ENCODE peak calls at places on chromosome 20, in nine cellular contexts. One of them, this sample, is unnamed.

GRCh38 chr20:12970372-12970821 is 38.4 kb upstream of the SPTLC3 start:
- DNase-seq in stimulated activated CD4-positive, alpha-beta T cell treated with anti-CD3 and anti-CD28 coated beads, Interleukin-4, amount 100 ng/mL, for 24 hours: no peak
- DNase-seq in WTC11: no peak
- DNase-seq in NCI-H1105: no peak
- DNase-seq in GM12865: peak
- DNase-seq in pons: peak
- DNase-seq in SK-MEL-5: peak
- DNase-seq in Calu3: peak
- DNase-seq in M059J: peak
- DNase-seq in this sample: no peak

GRCh38 chr20:5119143-5119434 is 669 bp downstream of the PCNA start:
- DNase-seq in stimulated activated CD4-positive, alpha-beta T cell treated with anti-CD3 and anti-CD28 coated beads, Interleukin-4, amount 100 ng/mL, for 24 hours: no peak
- DNase-seq in pons: no peak
- DNase-seq in Calu3: no peak
- DNase-seq in WTC11: no peak
- DNase-seq in SK-MEL-5: no peak
- DNase-seq in GM12865: no peak
- DNase-seq in NCI-H1105: no peak
- DNase-seq in M059J: no peak
- DNase-seq in this sample: no peak

GRCh38 chr20:31684153-31685003 is 38.3 kb downstream of the BCL2L1 start:
- DNase-seq in pons: no peak
- DNase-seq in Calu3: no peak
- DNase-seq in M059J: no peak
- DNase-seq in WTC11: no peak
- DNase-seq in NCI-H1105: no peak
- DNase-seq in GM12865: peak
- DNase-seq in stimulated activated CD4-positive, alpha-beta T cell treated with anti-CD3 and anti-CD28 coated beads, Interleukin-4, amount 100 ng/mL, for 24 hours: no peak
- DNase-seq in SK-MEL-5: no peak
- DNase-seq in this sample: no peak

GRCh38 chr20:58008413-58008812 is 220.0 kb downstream of the ANKRD60 start:
- DNase-seq in stimulated activated CD4-positive, alpha-beta T cell treated with anti-CD3 and anti-CD28 coated beads, Interleukin-4, amount 100 ng/mL, for 24 hours: no peak
- DNase-seq in GM12865: no peak
- DNase-seq in Calu3: no peak
- DNase-seq in SK-MEL-5: no peak
- DNase-seq in WTC11: no peak
- DNase-seq in M059J: no peak
- DNase-seq in pons: no peak
- DNase-seq in NCI-H1105: no peak
- DNase-seq in this sample: no peak

GRCh38 chr20:37990571-37991151 is 42.6 kb downstream of the TTI1 start:
- DNase-seq in GM12865: peak
- DNase-seq in WTC11: no peak
- DNase-seq in M059J: peak
- DNase-seq in NCI-H1105: no peak
- DNase-seq in Calu3: peak
- DNase-seq in SK-MEL-5: no peak
- DNase-seq in pons: peak
- DNase-seq in stimulated activated CD4-positive, alpha-beta T cell treated with anti-CD3 and anti-CD28 coated beads, Interleukin-4, amount 100 ng/mL, for 24 hours: peak
- DNase-seq in this sample: peak

GRCh38 chr20:3606021-3606420 is 57.2 kb downstream of the GFRA4 start:
- DNase-seq in Calu3: no peak
- DNase-seq in NCI-H1105: no peak
- DNase-seq in GM12865: no peak
- DNase-seq in stimulated activated CD4-positive, alpha-beta T cell treated with anti-CD3 and anti-CD28 coated beads, Interleukin-4, amount 100 ng/mL, for 24 hours: no peak
- DNase-seq in pons: no peak
- DNase-seq in WTC11: no peak
- DNase-seq in SK-MEL-5: no peak
- DNase-seq in M059J: peak
- DNase-seq in this sample: no peak

GRCh38 chr20:52972965-52973819 is 1.0 kb downstream of the TSHZ2 start:
- DNase-seq in pons: no peak
- DNase-seq in SK-MEL-5: no peak
- DNase-seq in Calu3: peak
- DNase-seq in WTC11: peak
- DNase-seq in GM12865: peak
- DNase-seq in NCI-H1105: no peak
- DNase-seq in M059J: peak
- DNase-seq in stimulated activated CD4-positive, alpha-beta T cell treated with anti-CD3 and anti-CD28 coated beads, Interleukin-4, amount 100 ng/mL, for 24 hours: peak
- DNase-seq in this sample: no peak

GRCh38 chr20:63167026-63167917 is 48.7 kb downstream of the YTHDF1 start:
- DNase-seq in M059J: peak
- DNase-seq in SK-MEL-5: no peak
- DNase-seq in GM12865: no peak
- DNase-seq in Calu3: no peak
- DNase-seq in NCI-H1105: no peak
- DNase-seq in stimulated activated CD4-positive, alpha-beta T cell treated with anti-CD3 and anti-CD28 coated beads, Interleukin-4, amount 100 ng/mL, for 24 hours: no peak
- DNase-seq in pons: no peak
- DNase-seq in WTC11: no peak
- DNase-seq in this sample: peak

GRCh38 chr20:24702501-24703283 is 233.3 kb downstream of the SYNDIG1 start:
- DNase-seq in Calu3: no peak
- DNase-seq in M059J: no peak
- DNase-seq in stimulated activated CD4-positive, alpha-beta T cell treated with anti-CD3 and anti-CD28 coated beads, Interleukin-4, amount 100 ng/mL, for 24 hours: no peak
- DNase-seq in GM12865: no peak
- DNase-seq in pons: no peak
- DNase-seq in WTC11: no peak
- DNase-seq in SK-MEL-5: no peak
- DNase-seq in NCI-H1105: no peak
- DNase-seq in this sample: no peak

GRCh38 chr20:4713401-4713800 is 8.3 kb upstream of the PRND start:
- DNase-seq in stimulated activated CD4-positive, alpha-beta T cell treated with anti-CD3 and anti-CD28 coated beads, Interleukin-4, amount 100 ng/mL, for 24 hours: no peak
- DNase-seq in pons: no peak
- DNase-seq in SK-MEL-5: no peak
- DNase-seq in GM12865: no peak
- DNase-seq in M059J: peak
- DNase-seq in Calu3: no peak
- DNase-seq in NCI-H1105: no peak
- DNase-seq in WTC11: no peak
- DNase-seq in this sample: no peak

GRCh38 chr20:63233061-63233344 is 2.7 kb upstream of the BIRC7 start:
- DNase-seq in SK-MEL-5: no peak
- DNase-seq in WTC11: no peak
- DNase-seq in Calu3: no peak
- DNase-seq in stimulated activated CD4-positive, alpha-beta T cell treated with anti-CD3 and anti-CD28 coated beads, Interleukin-4, amount 100 ng/mL, for 24 hours: no peak
- DNase-seq in pons: no peak
- DNase-seq in M059J: no peak
- DNase-seq in NCI-H1105: no peak
- DNase-seq in GM12865: no peak
- DNase-seq in this sample: no peak

GRCh38 chr20:23655551-23656211 is 17.9 kb upstream of the CST3 start:
- DNase-seq in Calu3: no peak
- DNase-seq in GM12865: no peak
- DNase-seq in SK-MEL-5: no peak
- DNase-seq in M059J: no peak
- DNase-seq in stimulated activated CD4-positive, alpha-beta T cell treated with anti-CD3 and anti-CD28 coated beads, Interleukin-4, amount 100 ng/mL, for 24 hours: no peak
- DNase-seq in NCI-H1105: no peak
- DNase-seq in pons: peak
- DNase-seq in WTC11: no peak
- DNase-seq in this sample: peak

GRCh38 chr20:34999021-34999451 is 43.4 kb downstream of the MYH7B start:
- DNase-seq in stimulated activated CD4-positive, alpha-beta T cell treated with anti-CD3 and anti-CD28 coated beads, Interleukin-4, amount 100 ng/mL, for 24 hours: no peak
- DNase-seq in pons: no peak
- DNase-seq in SK-MEL-5: no peak
- DNase-seq in M059J: no peak
- DNase-seq in Calu3: no peak
- DNase-seq in NCI-H1105: no peak
- DNase-seq in WTC11: no peak
- DNase-seq in GM12865: no peak
- DNase-seq in this sample: no peak

GRCh38 chr20:51914758-51915157 is 112.4 kb upstream of the SALL4 start:
- DNase-seq in stimulated activated CD4-positive, alpha-beta T cell treated with anti-CD3 and anti-CD28 coated beads, Interleukin-4, amount 100 ng/mL, for 24 hours: no peak
- DNase-seq in GM12865: no peak
- DNase-seq in pons: no peak
- DNase-seq in SK-MEL-5: no peak
- DNase-seq in Calu3: no peak
- DNase-seq in NCI-H1105: no peak
- DNase-seq in M059J: peak
- DNase-seq in WTC11: no peak
- DNase-seq in this sample: no peak

GRCh38 chr20:52760791-52761190 is 211.4 kb upstream of the TSHZ2 start:
- DNase-seq in NCI-H1105: no peak
- DNase-seq in stimulated activated CD4-positive, alpha-beta T cell treated with anti-CD3 and anti-CD28 coated beads, Interleukin-4, amount 100 ng/mL, for 24 hours: no peak
- DNase-seq in Calu3: no peak
- DNase-seq in WTC11: peak
- DNase-seq in M059J: no peak
- DNase-seq in SK-MEL-5: no peak
- DNase-seq in GM12865: no peak
- DNase-seq in pons: no peak
- DNase-seq in this sample: no peak

GRCh38 chr20:41078329-41078728 is 49.7 kb downstream of the TOP1 start:
- DNase-seq in NCI-H1105: no peak
- DNase-seq in WTC11: no peak
- DNase-seq in stimulated activated CD4-positive, alpha-beta T cell treated with anti-CD3 and anti-CD28 coated beads, Interleukin-4, amount 100 ng/mL, for 24 hours: no peak
- DNase-seq in pons: peak
- DNase-seq in M059J: peak
- DNase-seq in GM12865: peak
- DNase-seq in Calu3: peak
- DNase-seq in SK-MEL-5: peak
- DNase-seq in this sample: no peak

GRCh38 chr20:1721687-1722512 is 64.3 kb upstream of the SIRPG start:
- DNase-seq in WTC11: peak
- DNase-seq in Calu3: no peak
- DNase-seq in stimulated activated CD4-positive, alpha-beta T cell treated with anti-CD3 and anti-CD28 coated beads, Interleukin-4, amount 100 ng/mL, for 24 hours: no peak
- DNase-seq in SK-MEL-5: no peak
- DNase-seq in NCI-H1105: no peak
- DNase-seq in M059J: peak
- DNase-seq in pons: no peak
- DNase-seq in GM12865: peak
- DNase-seq in this sample: no peak

GRCh38 chr20:6636209-6637159 is 131.0 kb upstream of the BMP2 start:
- DNase-seq in SK-MEL-5: peak
- DNase-seq in WTC11: no peak
- DNase-seq in pons: peak
- DNase-seq in NCI-H1105: peak
- DNase-seq in M059J: peak
- DNase-seq in Calu3: peak
- DNase-seq in stimulated activated CD4-positive, alpha-beta T cell treated with anti-CD3 and anti-CD28 coated beads, Interleukin-4, amount 100 ng/mL, for 24 hours: no peak
- DNase-seq in GM12865: peak
- DNase-seq in this sample: no peak

GRCh38 chr20:63689046-63690000 is 7.1 kb upstream of the TNFRSF6B start:
- DNase-seq in pons: no peak
- DNase-seq in WTC11: no peak
- DNase-seq in M059J: no peak
- DNase-seq in SK-MEL-5: no peak
- DNase-seq in Calu3: no peak
- DNase-seq in GM12865: no peak
- DNase-seq in stimulated activated CD4-positive, alpha-beta T cell treated with anti-CD3 and anti-CD28 coated beads, Interleukin-4, amount 100 ng/mL, for 24 hours: no peak
- DNase-seq in NCI-H1105: no peak
- DNase-seq in this sample: no peak

GRCh38 chr20:3162080-3162611 is 2.5 kb upstream of the FASTKD5 start:
- DNase-seq in GM12865: no peak
- DNase-seq in NCI-H1105: peak
- DNase-seq in WTC11: no peak
- DNase-seq in M059J: no peak
- DNase-seq in stimulated activated CD4-positive, alpha-beta T cell treated with anti-CD3 and anti-CD28 coated beads, Interleukin-4, amount 100 ng/mL, for 24 hours: no peak
- DNase-seq in Calu3: no peak
- DNase-seq in pons: no peak
- DNase-seq in SK-MEL-5: no peak
- DNase-seq in this sample: no peak

GRCh38 chr20:62205618-62206387 is 14.3 kb downstream of the HRH3 start:
- DNase-seq in WTC11: no peak
- DNase-seq in GM12865: no peak
- DNase-seq in NCI-H1105: no peak
- DNase-seq in pons: no peak
- DNase-seq in Calu3: no peak
- DNase-seq in M059J: no peak
- DNase-seq in SK-MEL-5: no peak
- DNase-seq in stimulated activated CD4-positive, alpha-beta T cell treated with anti-CD3 and anti-CD28 coated beads, Interleukin-4, amount 100 ng/mL, for 24 hours: no peak
- DNase-seq in this sample: no peak

GRCh38 chr20:31861346-31862156 is 8.8 kb downstream of the DUSP15 start:
- DNase-seq in GM12865: peak
- DNase-seq in NCI-H1105: peak
- DNase-seq in WTC11: peak
- DNase-seq in stimulated activated CD4-positive, alpha-beta T cell treated with anti-CD3 and anti-CD28 coated beads, Interleukin-4, amount 100 ng/mL, for 24 hours: peak
- DNase-seq in M059J: peak
- DNase-seq in pons: no peak
- DNase-seq in SK-MEL-5: peak
- DNase-seq in Calu3: peak
- DNase-seq in this sample: peak

GRCh38 chr20:55173601-55174000 is 698.2 kb downstream of the DOK5 start:
- DNase-seq in pons: no peak
- DNase-seq in GM12865: no peak
- DNase-seq in NCI-H1105: no peak
- DNase-seq in SK-MEL-5: no peak
- DNase-seq in M059J: peak
- DNase-seq in stimulated activated CD4-positive, alpha-beta T cell treated with anti-CD3 and anti-CD28 coated beads, Interleukin-4, amount 100 ng/mL, for 24 hours: no peak
- DNase-seq in Calu3: no peak
- DNase-seq in WTC11: no peak
- DNase-seq in this sample: no peak

GRCh38 chr20:40323411-40323810 is 365.6 kb downstream of the MAFB start:
- DNase-seq in NCI-H1105: no peak
- DNase-seq in GM12865: no peak
- DNase-seq in stimulated activated CD4-positive, alpha-beta T cell treated with anti-CD3 and anti-CD28 coated beads, Interleukin-4, amount 100 ng/mL, for 24 hours: no peak
- DNase-seq in M059J: peak
- DNase-seq in Calu3: no peak
- DNase-seq in WTC11: no peak
- DNase-seq in SK-MEL-5: no peak
- DNase-seq in pons: no peak
- DNase-seq in this sample: no peak

GRCh38 chr20:61802721-61803311 is 262.9 kb downstream of the TAF4 start:
- DNase-seq in GM12865: no peak
- DNase-seq in WTC11: no peak
- DNase-seq in SK-MEL-5: no peak
- DNase-seq in NCI-H1105: peak
- DNase-seq in Calu3: no peak
- DNase-seq in pons: no peak
- DNase-seq in M059J: no peak
- DNase-seq in stimulated activated CD4-positive, alpha-beta T cell treated with anti-CD3 and anti-CD28 coated beads, Interleukin-4, amount 100 ng/mL, for 24 hours: no peak
- DNase-seq in this sample: no peak